ENCODE peak calls at places on chromosomes 11 and 22, in ten cellular contexts. M is dorsolateral prefrontal cortex; E is activated T-helper 1 cell treated with Interleukin-2 at 50 U/mL for 16 hours; Q is endothelial cell; C is M059J; N is KBM-7; O is amniotic stem cell; R is HEK293T; X is CD8-positive, alpha-beta T cell; L is activated CD4-positive, alpha-beta T cell treated with anti-CD3 and anti-CD28 coated beads for 4 hours. K is an unnamed sample.
A peak's percentile ranks its signal among the peaks of the same experiment; 100 is the strongest.

GRCh38 chr22:35533365-35534029 is 7.1 kb upstream of the RASD2 start:
- DNase-seq in M (no peak), E (no peak), Q (no peak), C (no peak), N (no peak), O (no peak), R (no peak), X (no peak), L (no peak), K (no peak)

GRCh38 chr11:10601722-10602281 is 33.3 kb upstream of the LYVE1 start:
- DNase-seq in M (no peak), E (no peak), Q (no peak), C (no peak), N (no peak), O (no peak), R (no peak), X (no peak), L (no peak), K (no peak)

GRCh38 chr11:44776840-44777536 is 50.2 kb downstream of the TSPAN18 start:
- DNase-seq in M (no peak), E (no peak), Q (no peak), C (no peak), N (no peak), O (no peak), R (no peak), X (no peak), L (no peak), K (no peak)

GRCh38 chr22:28430656-28431055 is 249.0 kb downstream of the TTC28 start:
- DNase-seq in M (no peak), E (no peak), Q (no peak), C (no peak), N (no peak), O (no peak), R (no peak), X (no peak), L (no peak), K (no peak)

GRCh38 chr11:127675602-127676001 is 675.0 kb upstream of the KIRREL3 start:
- DNase-seq in M (no peak), E (no peak), Q (no peak), C (peak; percentile 54), N (no peak), O (no peak), R (no peak), X (no peak), L (no peak), K (no peak)

GRCh38 chr22:34669001-34669400 is 397.0 kb upstream of the ISX start:
- DNase-seq in M (no peak), E (no peak), Q (no peak), C (peak; percentile 79), N (no peak), O (no peak), R (no peak), X (no peak), L (no peak), K (no peak)

GRCh38 chr22:17171313-17172171 is 12.5 kb upstream of the HDHD5 start:
- DNase-seq in M (peak; percentile 89), E (peak; percentile 64), Q (peak; percentile 96), C (peak; percentile 80), N (peak; percentile 89), O (peak; percentile 66), R (peak; percentile 95), X (peak; percentile 74), L (peak; percentile 73), K (peak; percentile 97)

GRCh38 chr11:3123761-3124733 is 41.1 kb downstream of the OSBPL5 start:
- DNase-seq in M (peak; percentile 40), E (no peak), Q (no peak), C (peak; percentile 96), N (peak; percentile 27), O (peak; percentile 92), R (no peak), X (no peak), L (no peak), K (no peak)

GRCh38 chr11:15662285-15662684 is 547.6 kb downstream of the INSC start:
- DNase-seq in M (no peak), E (no peak), Q (no peak), C (no peak), N (no peak), O (no peak), R (no peak), X (no peak), L (no peak), K (no peak)

GRCh38 chr11:96228472-96228871 is 114.5 kb downstream of the MAML2 start:
- DNase-seq in M (no peak), E (no peak), Q (no peak), C (peak; percentile 98), N (no peak), O (peak; percentile 75), R (no peak), X (no peak), L (no peak), K (no peak)

GRCh38 chr11:118896472-118896913 is 12.8 kb downstream of the CXCR5 start:
- DNase-seq in M (no peak), E (no peak), Q (no peak), C (no peak), N (no peak), O (no peak), R (no peak), X (no peak), L (no peak), K (no peak)

GRCh38 chr11:47003180-47003877 is 66.8 kb downstream of the CSTPP1 start:
- DNase-seq in M (no peak), E (no peak), Q (no peak), C (peak; percentile 22), N (peak; percentile 46), O (no peak), R (no peak), X (no peak), L (no peak), K (no peak)

GRCh38 chr22:49979587-49980264 is 19.2 kb downstream of the PIM3 start:
- DNase-seq in M (peak; percentile 23), E (no peak), Q (peak; percentile 34), C (peak; percentile 35), N (peak; percentile 66), O (no peak), R (peak; percentile 57), X (no peak), L (no peak), K (peak; percentile 87)

GRCh38 chr11:66172146-66172545 is 96.3 kb upstream of the RAB1B start:
- DNase-seq in M (no peak), E (no peak), Q (no peak), C (peak; percentile 45), N (no peak), O (no peak), R (no peak), X (no peak), L (no peak), K (no peak)

GRCh38 chr11:75406338-75406777 is 7.0 kb downstream of the RPS3 start:
- DNase-seq in M (no peak), E (no peak), Q (no peak), C (peak; percentile 56), N (no peak), O (no peak), R (no peak), X (no peak), L (no peak), K (no peak)

K was measured in HuH-7.